ENCODE peak calls at places on chromosomes 12 and 14, in four cellular contexts. I is adrenal gland, A is stomach, F is upper lobe of right lung. K is an unnamed sample.
A peak's percentile ranks its signal among the peaks of the same experiment; 100 is the strongest.

GRCh38 chr12:32494676-32495075 is 95.3 kb downstream of the FGD4 start:
- DNase-seq in F (no peak), A (no peak), I (no peak), K (no peak)

GRCh38 chr12:6424848-6425247 is 19.9 kb upstream of the CD27 start:
- DNase-seq in F (no peak), A (peak; percentile 17), I (no peak), K (no peak)

GRCh38 chr14:52950410-52950897 is 396 bp downstream of the FERMT2 start:
- DNase-seq in A (peak; percentile 35), F (peak; percentile 77), I (peak; percentile 61), K (peak; percentile 77)

GRCh38 chr12:24905431-24905830 is 43.5 kb downstream of the BCAT1 start:
- DNase-seq in F (no peak), I (no peak), A (no peak), K (no peak)

GRCh38 chr14:57963071-57963470 is 97.2 kb upstream of the SLC35F4 start:
- DNase-seq in F (no peak), A (no peak), I (no peak), K (no peak)

GRCh38 chr12:14710632-14711324 is 14.4 kb upstream of the GUCY2C start:
- DNase-seq in I (no peak), F (no peak), A (no peak), K (no peak)

GRCh38 chr12:83102499-83102898 is 415.8 kb downstream of the TMTC2 start:
- DNase-seq in F (no peak), A (no peak), I (no peak), K (no peak)

GRCh38 chr12:12537421-12537820 is 25.2 kb downstream of the DUSP16 start:
- DNase-seq in F (no peak), I (no peak), A (no peak), K (no peak)

GRCh38 chr12:113263431-113263963 is 42.2 kb downstream of the TPCN1 start:
- DNase-seq in A (no peak), F (no peak), I (no peak), K (no peak)

GRCh38 chr12:96714199-96714598 is 192.9 kb upstream of the NEDD1 start:
- DNase-seq in A (no peak), I (no peak), F (no peak), K (no peak)

GRCh38 chr14:21203470-21204166 is 47.8 kb upstream of the OR5AU1 start:
- DNase-seq in A (no peak), F (no peak), I (no peak), K (no peak)

GRCh38 chr12:111636209-111636928 is 37.3 kb upstream of the ATXN2 start:
- DNase-seq in F (peak; percentile 66), I (peak; percentile 69), A (peak; percentile 28), K (peak; percentile 72)

GRCh38 chr12:89862511-89863331 is 154.1 kb upstream of the ATP2B1 start:
- DNase-seq in A (no peak), F (no peak), I (peak; percentile 54), K (no peak)

GRCh38 chr12:49032679-49033447 is 14.3 kb upstream of the PRKAG1 start:
- DNase-seq in I (no peak), A (no peak), F (no peak), K (no peak)

GRCh38 chr14:101549154-101549553 is 12.1 kb upstream of the DIO3 start:
- DNase-seq in F (no peak), I (no peak), A (no peak), K (no peak)

GRCh38 chr12:64028541-64028940 is 184.0 kb downstream of the SRGAP1 start:
- DNase-seq in A (no peak), F (no peak), I (no peak), K (no peak)

GRCh38 chr12:103840881-103841689 is at the start of gene NT5DC3:
- DNase-seq in F (peak; percentile 91), A (peak; percentile 80), I (peak; percentile 86), K (peak; percentile 76)

GRCh38 chr12:50283924-50284236 is 560 bp upstream of the LIMA1 start:
- DNase-seq in A (no peak), I (peak; percentile 47), F (no peak), K (no peak)

GRCh38 chr14:68172664-68173063 is 353.1 kb downstream of the RAD51B start:
- DNase-seq in I (no peak), F (no peak), A (no peak), K (no peak)

GRCh38 chr14:36129181-36129580 is 47.3 kb downstream of the PTCSC3 start:
- DNase-seq in F (no peak), I (no peak), A (no peak), K (no peak)

GRCh38 chr14:53619625-53620324 is 336.9 kb downstream of the BMP4 start:
- DNase-seq in F (no peak), A (no peak), I (no peak), K (no peak)

GRCh38 chr12:106062693-106063092 is 76.1 kb downstream of the NUAK1 start:
- DNase-seq in I (no peak), F (no peak), A (no peak), K (no peak)

GRCh38 chr12:101839324-101840283 is 8.8 kb upstream of the GNPTAB start:
- DNase-seq in I (peak; percentile 78), F (no peak), A (peak; percentile 77), K (peak; percentile 76)

GRCh38 chr14:100203962-100204834 is 34.7 kb upstream of the YY1 start:
- DNase-seq in A (peak; percentile 71), I (peak; percentile 89), F (no peak), K (no peak)

GRCh38 chr12:83573676-83574075 is 887.0 kb downstream of the TMTC2 start:
- DNase-seq in F (no peak), I (peak; percentile 36), A (peak; percentile 52), K (no peak)

GRCh38 chr14:90781344-90781761 is 34.9 kb downstream of the TTC7B start:
- DNase-seq in F (peak; percentile 36), A (no peak), I (no peak), K (no peak)

GRCh38 chr14:104876251-104876699 is 11.2 kb downstream of the CEP170B start:
- DNase-seq in F (peak; percentile 61), A (no peak), I (no peak), K (no peak)

GRCh38 chr12:50185496-50185895 is 18.3 kb upstream of the CERS5 start:
- DNase-seq in F (no peak), I (no peak), A (no peak), K (no peak)

GRCh38 chr12:11749943-11750690 is 100.6 kb downstream of the ETV6 start:
- DNase-seq in F (no peak), A (no peak), I (peak; percentile 53), K (no peak)

GRCh38 chr14:91035855-91036254 is 24.6 kb downstream of the RPS6KA5 start:
- DNase-seq in I (no peak), A (no peak), F (no peak), K (no peak)

GRCh38 chr12:11958216-11959091 is 112.3 kb upstream of the BCL2L14 start:
- DNase-seq in I (no peak), F (no peak), A (no peak), K (no peak)

GRCh38 chr14:23005861-23006534 is 3.9 kb downstream of the C14orf93 start:
- DNase-seq in A (no peak), F (no peak), I (no peak), K (no peak)

GRCh38 chr14:23009483-23009938 is 432 bp downstream of the C14orf93 start:
- DNase-seq in A (no peak), I (no peak), F (no peak), K (no peak)

GRCh38 chr14:23008836-23009235 is 1.1 kb downstream of the C14orf93 start:
- DNase-seq in A (no peak), F (no peak), I (no peak), K (no peak)

GRCh38 chr14:23005451-23005850 is 4.5 kb downstream of the C14orf93 start:
- DNase-seq in F (no peak), A (no peak), I (no peak), K (no peak)

DNA sequence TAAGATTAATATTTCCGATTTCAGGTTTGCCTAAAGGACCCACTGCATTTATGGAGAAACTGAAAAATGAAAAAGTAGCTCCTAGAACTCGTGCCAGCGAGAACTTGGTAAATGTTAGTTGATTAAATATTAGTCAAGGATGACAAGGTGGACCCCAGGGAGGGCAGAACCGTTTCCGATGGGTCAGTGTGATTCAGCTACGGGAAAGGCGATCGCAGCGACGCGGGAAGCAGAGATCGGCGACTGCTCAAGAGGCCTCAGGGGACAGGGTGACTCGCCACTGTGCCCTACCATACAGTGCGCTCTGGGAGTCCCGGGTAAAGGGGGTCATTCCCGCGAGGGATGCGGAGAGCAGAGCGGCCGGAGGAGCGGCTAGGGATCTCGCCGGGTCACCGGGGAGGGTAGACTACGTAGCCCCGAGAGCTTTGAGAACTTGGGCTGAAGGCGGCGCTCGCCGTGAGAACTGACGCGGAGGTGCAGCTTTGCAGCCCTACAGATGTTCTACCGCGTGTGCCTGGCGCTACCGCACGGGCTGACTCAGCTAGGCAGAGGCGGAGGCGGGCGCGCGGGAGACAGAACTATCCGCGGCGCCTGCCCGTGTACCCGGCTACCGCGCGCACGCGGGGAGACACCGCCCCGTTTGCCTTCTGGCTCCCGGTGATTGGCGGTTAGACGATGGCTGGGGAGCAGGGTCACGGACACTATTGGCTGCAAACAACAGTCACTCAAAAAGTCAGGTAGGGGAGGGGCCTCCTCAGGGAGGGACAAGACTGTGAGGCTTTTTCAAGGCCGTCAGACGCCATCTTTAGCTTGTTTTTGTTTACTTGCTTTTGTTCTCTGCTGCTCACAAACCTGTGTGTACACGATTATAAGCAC is 3.2 kb downstream of the C14orf93 start:
- DNase-seq in A (peak; percentile 98), F (peak; percentile 97), I (peak; percentile 97), K (peak; percentile 97)
- TF ChIP-seq CTCF in A (no peak), F (no peak), I (no peak), K (peak; percentile 34)

DNA sequence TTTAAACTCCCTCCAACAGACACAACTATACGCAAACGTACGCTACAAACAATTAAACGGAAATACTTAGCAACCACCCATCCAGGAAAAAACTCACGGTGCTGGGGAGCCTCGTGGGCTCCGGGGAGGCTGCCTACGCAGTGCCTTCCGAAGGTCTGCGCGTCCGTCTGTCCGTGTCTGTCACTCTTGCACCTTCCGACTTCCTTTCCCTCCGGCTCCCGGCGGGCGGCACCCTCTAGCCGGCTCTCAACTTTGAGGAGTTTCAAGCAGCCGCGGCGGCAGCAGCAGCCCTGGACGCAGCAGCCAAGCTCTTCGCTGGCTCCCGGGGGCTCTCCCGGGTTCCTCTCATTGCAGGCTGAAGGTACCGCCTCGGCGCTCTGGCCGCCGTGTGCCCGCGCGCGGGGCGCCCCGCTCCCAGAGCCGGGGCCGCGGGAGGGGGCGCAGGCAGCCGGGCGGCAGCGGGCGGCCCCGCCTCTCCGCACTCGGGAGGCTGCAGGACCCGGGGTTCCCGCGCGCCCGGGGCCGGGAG is at the start of gene PCED1B:
- DNase-seq in I (peak; percentile 85), F (peak; percentile 93), A (peak; percentile 70), K (peak; percentile 82)
- TF ChIP-seq CTCF in I (peak; percentile 34), F (peak; percentile 41), A (no peak), K (peak; percentile 49)

DNA sequence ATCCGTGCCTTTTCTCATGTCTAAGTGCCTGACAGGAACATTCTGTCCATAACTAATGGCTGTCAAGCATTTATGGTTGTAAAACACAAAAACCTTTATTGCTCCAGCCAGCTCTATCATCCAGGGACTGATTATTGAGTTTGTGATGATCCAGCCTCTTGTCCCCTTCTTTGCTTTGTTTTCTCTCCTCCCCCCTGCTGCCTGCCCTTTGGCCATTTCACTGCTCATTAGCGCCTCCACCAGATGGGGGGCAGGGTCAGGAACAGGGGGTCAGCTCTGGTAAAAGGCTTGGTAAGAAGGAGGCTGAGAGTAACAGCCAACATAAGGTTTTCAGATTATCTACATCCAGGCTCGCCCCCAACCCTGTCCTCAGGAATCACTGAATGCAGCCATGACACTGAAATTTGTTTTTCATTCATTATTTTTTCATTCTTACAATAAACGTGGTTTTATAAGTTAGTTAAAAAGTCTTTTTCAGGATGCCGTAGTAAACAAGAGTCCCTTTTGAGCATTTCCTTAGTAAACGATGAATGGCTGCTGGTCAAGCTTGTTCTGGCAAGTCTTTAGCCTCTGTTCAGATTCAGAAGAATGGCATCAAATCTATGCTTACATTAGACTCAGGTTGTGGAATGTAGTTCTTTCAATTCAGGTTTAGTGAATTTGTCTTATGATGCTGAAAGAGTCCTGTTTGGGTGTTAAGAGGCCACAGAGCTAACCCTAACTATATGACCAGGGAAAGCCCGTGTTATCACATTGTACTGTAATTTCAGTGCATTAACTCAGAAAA is 21.7 kb downstream of the HMGA2 start:
- DNase-seq in F (no peak), I (no peak), A (no peak), K (no peak)
- TF ChIP-seq CTCF in F (no peak), I (no peak), A (no peak), K (no peak)

GRCh38 chr14:85867450-85867849 is 337.5 kb downstream of the FLRT2 start:
- DNase-seq in F (no peak), A (no peak), I (no peak), K (no peak)
- TF ChIP-seq CTCF in F (no peak), A (no peak), I (no peak), K (no peak)

K was measured in right atrium auricular region.